ENCODE peak calls at places on chromosomes 13 and 19, in seven cellular contexts. One of them, this sample, is unnamed.

GRCh38 chr13:60111726-60112125 is 52.0 kb downstream of the DIAPH3 start:
- DNase-seq in PC-3: no peak
- DNase-seq in non-pigmented ciliary epithelial cell: peak; percentile 30
- DNase-seq in T-helper 9 cell: no peak
- DNase-seq in uterus: no peak
- DNase-seq in DMS 273 treated with DMSO at 0.1 percent for 48 hours: no peak
- DNase-seq in activated naive CD4-positive, alpha-beta T cell treated with anti-CD3 and anti-CD28 coated beads, Interleukin-2, amount 10 ng/mL, durations not matched to agents 7 days and 5 days: no peak
- DNase-seq in this sample: no peak

GRCh38 chr19:43618921-43619261 is 538 bp downstream of the ZNF428 start:
- DNase-seq in non-pigmented ciliary epithelial cell: no peak
- DNase-seq in T-helper 9 cell: no peak
- DNase-seq in DMS 273 treated with DMSO at 0.1 percent for 48 hours: no peak
- DNase-seq in activated naive CD4-positive, alpha-beta T cell treated with anti-CD3 and anti-CD28 coated beads, Interleukin-2, amount 10 ng/mL, durations not matched to agents 7 days and 5 days: peak; percentile 65
- DNase-seq in uterus: no peak
- DNase-seq in PC-3: peak; percentile 12
- DNase-seq in this sample: no peak

GRCh38 chr19:46674416-46675178 is 13.6 kb upstream of the DACT3 start:
- DNase-seq in PC-3: peak; percentile 37
- DNase-seq in uterus: no peak
- DNase-seq in non-pigmented ciliary epithelial cell: no peak
- DNase-seq in DMS 273 treated with DMSO at 0.1 percent for 48 hours: peak; percentile 48
- DNase-seq in T-helper 9 cell: no peak
- DNase-seq in activated naive CD4-positive, alpha-beta T cell treated with anti-CD3 and anti-CD28 coated beads, Interleukin-2, amount 10 ng/mL, durations not matched to agents 7 days and 5 days: no peak
- DNase-seq in this sample: no peak

GRCh38 chr13:33341861-33342452 is 56.4 kb upstream of the STARD13 start:
- DNase-seq in T-helper 9 cell: no peak
- DNase-seq in activated naive CD4-positive, alpha-beta T cell treated with anti-CD3 and anti-CD28 coated beads, Interleukin-2, amount 10 ng/mL, durations not matched to agents 7 days and 5 days: no peak
- DNase-seq in uterus: no peak
- DNase-seq in DMS 273 treated with DMSO at 0.1 percent for 48 hours: no peak
- DNase-seq in PC-3: no peak
- DNase-seq in non-pigmented ciliary epithelial cell: no peak
- DNase-seq in this sample: no peak

GRCh38 chr13:96925466-96925865 is 68.8 kb downstream of the OXGR1 start:
- DNase-seq in T-helper 9 cell: no peak
- DNase-seq in PC-3: no peak
- DNase-seq in activated naive CD4-positive, alpha-beta T cell treated with anti-CD3 and anti-CD28 coated beads, Interleukin-2, amount 10 ng/mL, durations not matched to agents 7 days and 5 days: no peak
- DNase-seq in non-pigmented ciliary epithelial cell: no peak
- DNase-seq in uterus: no peak
- DNase-seq in DMS 273 treated with DMSO at 0.1 percent for 48 hours: no peak
- DNase-seq in this sample: no peak

GRCh38 chr19:10699650-10700335 is 1.4 kb upstream of the QTRT1 start:
- DNase-seq in uterus: no peak
- DNase-seq in DMS 273 treated with DMSO at 0.1 percent for 48 hours: no peak
- DNase-seq in activated naive CD4-positive, alpha-beta T cell treated with anti-CD3 and anti-CD28 coated beads, Interleukin-2, amount 10 ng/mL, durations not matched to agents 7 days and 5 days: peak; percentile 86
- DNase-seq in non-pigmented ciliary epithelial cell: no peak
- DNase-seq in PC-3: peak; percentile 85
- DNase-seq in T-helper 9 cell: peak; percentile 70
- DNase-seq in this sample: peak; percentile 56

GRCh38 chr13:41313117-41313516 is 2.0 kb downstream of the NAA16 start:
- DNase-seq in activated naive CD4-positive, alpha-beta T cell treated with anti-CD3 and anti-CD28 coated beads, Interleukin-2, amount 10 ng/mL, durations not matched to agents 7 days and 5 days: no peak
- DNase-seq in non-pigmented ciliary epithelial cell: no peak
- DNase-seq in DMS 273 treated with DMSO at 0.1 percent for 48 hours: no peak
- DNase-seq in PC-3: no peak
- DNase-seq in T-helper 9 cell: no peak
- DNase-seq in uterus: no peak
- DNase-seq in this sample: no peak

GRCh38 chr13:54226866-54227265 is 1198.3 kb downstream of the OLFM4 start:
- DNase-seq in uterus: no peak
- DNase-seq in T-helper 9 cell: no peak
- DNase-seq in non-pigmented ciliary epithelial cell: no peak
- DNase-seq in activated naive CD4-positive, alpha-beta T cell treated with anti-CD3 and anti-CD28 coated beads, Interleukin-2, amount 10 ng/mL, durations not matched to agents 7 days and 5 days: no peak
- DNase-seq in PC-3: no peak
- DNase-seq in DMS 273 treated with DMSO at 0.1 percent for 48 hours: no peak
- DNase-seq in this sample: no peak

GRCh38 chr13:47291116-47291656 is 394.3 kb upstream of the HTR2A start:
- DNase-seq in DMS 273 treated with DMSO at 0.1 percent for 48 hours: no peak
- DNase-seq in T-helper 9 cell: no peak
- DNase-seq in non-pigmented ciliary epithelial cell: no peak
- DNase-seq in PC-3: peak; percentile 5
- DNase-seq in activated naive CD4-positive, alpha-beta T cell treated with anti-CD3 and anti-CD28 coated beads, Interleukin-2, amount 10 ng/mL, durations not matched to agents 7 days and 5 days: no peak
- DNase-seq in uterus: no peak
- DNase-seq in this sample: no peak

GRCh38 chr13:46983881-46984280 is 87.0 kb upstream of the HTR2A start:
- DNase-seq in uterus: no peak
- DNase-seq in DMS 273 treated with DMSO at 0.1 percent for 48 hours: no peak
- DNase-seq in non-pigmented ciliary epithelial cell: no peak
- DNase-seq in PC-3: peak; percentile 84
- DNase-seq in activated naive CD4-positive, alpha-beta T cell treated with anti-CD3 and anti-CD28 coated beads, Interleukin-2, amount 10 ng/mL, durations not matched to agents 7 days and 5 days: no peak
- DNase-seq in T-helper 9 cell: no peak
- DNase-seq in this sample: no peak

GRCh38 chr19:30036154-30037129 is 94.4 kb downstream of the URI1 start:
- DNase-seq in PC-3: no peak
- DNase-seq in uterus: no peak
- DNase-seq in DMS 273 treated with DMSO at 0.1 percent for 48 hours: no peak
- DNase-seq in activated naive CD4-positive, alpha-beta T cell treated with anti-CD3 and anti-CD28 coated beads, Interleukin-2, amount 10 ng/mL, durations not matched to agents 7 days and 5 days: no peak
- DNase-seq in non-pigmented ciliary epithelial cell: peak; percentile 17
- DNase-seq in T-helper 9 cell: no peak
- DNase-seq in this sample: no peak

GRCh38 chr13:53782400-53783030 is 753.9 kb downstream of the OLFM4 start:
- DNase-seq in non-pigmented ciliary epithelial cell: peak; percentile 13
- DNase-seq in activated naive CD4-positive, alpha-beta T cell treated with anti-CD3 and anti-CD28 coated beads, Interleukin-2, amount 10 ng/mL, durations not matched to agents 7 days and 5 days: peak; percentile 30
- DNase-seq in uterus: no peak
- DNase-seq in T-helper 9 cell: no peak
- DNase-seq in DMS 273 treated with DMSO at 0.1 percent for 48 hours: peak; percentile 42
- DNase-seq in PC-3: peak; percentile 67
- DNase-seq in this sample: no peak

GRCh38 chr13:112322562-112322961 is 53.6 kb upstream of the SPACA7 start:
- DNase-seq in uterus: no peak
- DNase-seq in T-helper 9 cell: no peak
- DNase-seq in PC-3: no peak
- DNase-seq in DMS 273 treated with DMSO at 0.1 percent for 48 hours: no peak
- DNase-seq in activated naive CD4-positive, alpha-beta T cell treated with anti-CD3 and anti-CD28 coated beads, Interleukin-2, amount 10 ng/mL, durations not matched to agents 7 days and 5 days: no peak
- DNase-seq in non-pigmented ciliary epithelial cell: no peak
- DNase-seq in this sample: no peak

GRCh38 chr19:55877211-55877610 is 40.9 kb downstream of the NLRP4 start:
- DNase-seq in T-helper 9 cell: no peak
- DNase-seq in non-pigmented ciliary epithelial cell: no peak
- DNase-seq in uterus: no peak
- DNase-seq in DMS 273 treated with DMSO at 0.1 percent for 48 hours: no peak
- DNase-seq in activated naive CD4-positive, alpha-beta T cell treated with anti-CD3 and anti-CD28 coated beads, Interleukin-2, amount 10 ng/mL, durations not matched to agents 7 days and 5 days: no peak
- DNase-seq in PC-3: no peak
- DNase-seq in this sample: no peak

GRCh38 chr13:40786568-40786996 is 2.8 kb upstream of the SLC25A15 start:
- DNase-seq in uterus: no peak
- DNase-seq in T-helper 9 cell: no peak
- DNase-seq in PC-3: no peak
- DNase-seq in DMS 273 treated with DMSO at 0.1 percent for 48 hours: no peak
- DNase-seq in non-pigmented ciliary epithelial cell: no peak
- DNase-seq in activated naive CD4-positive, alpha-beta T cell treated with anti-CD3 and anti-CD28 coated beads, Interleukin-2, amount 10 ng/mL, durations not matched to agents 7 days and 5 days: no peak
- DNase-seq in this sample: no peak

GRCh38 chr19:15096223-15096622 is 11.0 kb upstream of the SYDE1 start:
- DNase-seq in activated naive CD4-positive, alpha-beta T cell treated with anti-CD3 and anti-CD28 coated beads, Interleukin-2, amount 10 ng/mL, durations not matched to agents 7 days and 5 days: no peak
- DNase-seq in DMS 273 treated with DMSO at 0.1 percent for 48 hours: no peak
- DNase-seq in non-pigmented ciliary epithelial cell: no peak
- DNase-seq in PC-3: no peak
- DNase-seq in T-helper 9 cell: no peak
- DNase-seq in uterus: no peak
- DNase-seq in this sample: no peak

GRCh38 chr13:60755380-60756163 is 358.6 kb downstream of the TDRD3 start:
- DNase-seq in DMS 273 treated with DMSO at 0.1 percent for 48 hours: no peak
- DNase-seq in T-helper 9 cell: no peak
- DNase-seq in activated naive CD4-positive, alpha-beta T cell treated with anti-CD3 and anti-CD28 coated beads, Interleukin-2, amount 10 ng/mL, durations not matched to agents 7 days and 5 days: no peak
- DNase-seq in uterus: no peak
- DNase-seq in PC-3: peak; percentile 18
- DNase-seq in non-pigmented ciliary epithelial cell: no peak
- DNase-seq in this sample: no peak

GRCh38 chr19:55345818-55346724 is 6.4 kb downstream of the KMT5C start:
- DNase-seq in activated naive CD4-positive, alpha-beta T cell treated with anti-CD3 and anti-CD28 coated beads, Interleukin-2, amount 10 ng/mL, durations not matched to agents 7 days and 5 days: no peak
- DNase-seq in PC-3: no peak
- DNase-seq in DMS 273 treated with DMSO at 0.1 percent for 48 hours: peak; percentile 20
- DNase-seq in uterus: peak; percentile 60
- DNase-seq in T-helper 9 cell: no peak
- DNase-seq in non-pigmented ciliary epithelial cell: no peak
- DNase-seq in this sample: no peak

GRCh38 chr13:31982540-31982939 is 49.0 kb upstream of the FRY start:
- DNase-seq in T-helper 9 cell: no peak
- DNase-seq in non-pigmented ciliary epithelial cell: peak; percentile 95
- DNase-seq in DMS 273 treated with DMSO at 0.1 percent for 48 hours: no peak
- DNase-seq in PC-3: peak; percentile 89
- DNase-seq in uterus: no peak
- DNase-seq in activated naive CD4-positive, alpha-beta T cell treated with anti-CD3 and anti-CD28 coated beads, Interleukin-2, amount 10 ng/mL, durations not matched to agents 7 days and 5 days: no peak
- DNase-seq in this sample: no peak

GRCh38 chr19:58217607-58218391 is 10.9 kb upstream of the ZNF544 start:
- DNase-seq in DMS 273 treated with DMSO at 0.1 percent for 48 hours: no peak
- DNase-seq in T-helper 9 cell: no peak
- DNase-seq in uterus: no peak
- DNase-seq in activated naive CD4-positive, alpha-beta T cell treated with anti-CD3 and anti-CD28 coated beads, Interleukin-2, amount 10 ng/mL, durations not matched to agents 7 days and 5 days: no peak
- DNase-seq in PC-3: no peak
- DNase-seq in non-pigmented ciliary epithelial cell: no peak
- DNase-seq in this sample: no peak

GRCh38 chr19:1057185-1057857 is 9.6 kb upstream of the ARHGAP45 start:
- DNase-seq in activated naive CD4-positive, alpha-beta T cell treated with anti-CD3 and anti-CD28 coated beads, Interleukin-2, amount 10 ng/mL, durations not matched to agents 7 days and 5 days: peak; percentile 61
- DNase-seq in DMS 273 treated with DMSO at 0.1 percent for 48 hours: peak; percentile 53
- DNase-seq in PC-3: peak; percentile 19
- DNase-seq in uterus: no peak
- DNase-seq in non-pigmented ciliary epithelial cell: no peak
- DNase-seq in T-helper 9 cell: no peak
- DNase-seq in this sample: no peak

This sample was measured in CD8-positive, alpha-beta memory T cell.